ENCODE peak calls at places on chromosome 7, in ten cellular contexts. D, E, K, Z, G, F, V, O, L and H are unnamed samples.

GRCh38 chr7:137592232-137592896 is 248.8 kb upstream of the PTN start:
- DNase-seq in K (peak), D (peak), L (no peak), O (peak), V (peak), Z (no peak), E (peak), G (peak), F (peak), H (peak)

GRCh38 chr7:2017483-2017891 is 215.3 kb downstream of the MAD1L1 start:
- DNase-seq in G (no peak), E (no peak), F (no peak), Z (no peak), K (no peak), L (peak), D (no peak), V (no peak), O (no peak), H (no peak)

GRCh38 chr7:77887567-77887966 is 89.0 kb downstream of the PHTF2 start:
- DNase-seq in F (no peak), V (no peak), E (peak), G (no peak), K (peak), Z (no peak), D (no peak), L (no peak), O (no peak), H (peak)

GRCh38 chr7:13851756-13852155 is 137.7 kb downstream of the ETV1 start:
- DNase-seq in D (no peak), G (no peak), Z (no peak), L (no peak), O (no peak), K (peak), E (no peak), F (no peak), V (peak), H (peak)

GRCh38 chr7:88169717-88170320 is 50.0 kb downstream of the SRI start:
- DNase-seq in L (no peak), F (peak), G (peak), O (no peak), K (peak), E (peak), Z (no peak), V (peak), D (peak), H (peak)

GRCh38 chr7:55188590-55189446 is 170.0 kb downstream of the EGFR start:
- DNase-seq in L (no peak), V (no peak), Z (no peak), O (no peak), G (no peak), D (no peak), K (no peak), F (no peak), E (no peak), H (no peak)

GRCh38 chr7:11239311-11239710 is 265.6 kb downstream of the PHF14 start:
- DNase-seq in G (no peak), D (no peak), Z (no peak), K (peak), F (no peak), L (no peak), O (no peak), E (no peak), V (no peak), H (no peak)

GRCh38 chr7:105198223-105198622 is 184.2 kb downstream of the KMT2E start:
- DNase-seq in L (no peak), G (no peak), F (no peak), Z (no peak), E (no peak), O (no peak), D (no peak), V (peak), K (peak), H (peak)

GRCh38 chr7:27148031-27148775 is 629 bp upstream of the HOXA6 start:
- DNase-seq in V (no peak), G (no peak), E (peak), L (no peak), D (no peak), K (no peak), O (no peak), F (peak), Z (no peak), H (peak)

GRCh38 chr7:90401989-90402388 is 1.3 kb upstream of the CLDN12 start:
- DNase-seq in D (peak), K (no peak), G (peak), Z (no peak), L (no peak), V (no peak), F (peak), E (no peak), O (no peak), H (no peak)

GRCh38 chr7:149454006-149454405 is 6.9 kb downstream of the ZNF777 start:
- DNase-seq in E (no peak), V (no peak), Z (no peak), F (no peak), G (no peak), K (no peak), L (no peak), D (no peak), O (no peak), H (no peak)

GRCh38 chr7:134856141-134856540 is 76.7 kb downstream of the CALD1 start:
- DNase-seq in Z (no peak), O (no peak), F (no peak), G (no peak), L (no peak), K (no peak), V (no peak), E (no peak), D (no peak), H (no peak)

GRCh38 chr7:12685550-12685949 is 1.9 kb upstream of the ARL4A start:
- DNase-seq in V (peak), D (peak), L (no peak), K (peak), G (no peak), E (peak), Z (peak), O (no peak), F (no peak), H (peak)

GRCh38 chr7:95772771-95773581 is 622 bp downstream of the DYNC1I1 start:
- DNase-seq in Z (no peak), O (no peak), G (no peak), D (no peak), V (peak), K (no peak), E (no peak), F (peak), L (no peak), H (peak)

GRCh38 chr7:44284881-44285541 is 40.4 kb downstream of the CAMK2B start:
- DNase-seq in Z (no peak), K (no peak), V (no peak), E (no peak), F (no peak), O (no peak), G (no peak), L (peak), D (no peak), H (no peak)

GRCh38 chr7:2587134-2587533 is 28.4 kb downstream of the IQCE start:
- DNase-seq in D (no peak), F (no peak), G (no peak), E (no peak), L (no peak), K (no peak), V (no peak), O (no peak), Z (no peak), H (no peak)